ENCODE peak calls at places on chromosomes 5 and 9, in five cellular contexts. L is left lung, E is body of pancreas, S is A549, H is KBM-7. A is an unnamed sample.

GRCh38 chr5:171387970-171388815 is 544 bp downstream of the NPM1 start:
- DNase-seq in L (peak; percentile 84), E (peak; percentile 71), S (peak; percentile 53), H (peak; percentile 75), A (peak; percentile 52)

GRCh38 chr5:107864793-107865192 is 194.1 kb upstream of the EFNA5 start:
- DNase-seq in L (no peak), E (no peak), S (no peak), H (no peak), A (no peak)

GRCh38 chr9:120403543-120403856 is 176.5 kb downstream of the CDK5RAP2 start:
- DNase-seq in L (no peak), E (no peak), S (no peak), H (no peak), A (no peak)

GRCh38 chr9:127209220-127209619 is 55.4 kb upstream of the GARNL3 start:
- DNase-seq in L (no peak), E (no peak), S (no peak), H (no peak), A (no peak)

GRCh38 chr5:134088994-134089560 is 25.4 kb upstream of the TCF7 start:
- DNase-seq in L (no peak), E (no peak), S (no peak), H (no peak), A (no peak)

GRCh38 chr9:76302947-76303550 is 91.2 kb downstream of the RFK start:
- DNase-seq in L (no peak), E (peak; percentile 34), S (peak; percentile 48), H (peak; percentile 46), A (no peak)

GRCh38 chr5:2705861-2706260 is 45.6 kb downstream of the IRX2 start:
- DNase-seq in L (no peak), E (no peak), S (no peak), H (no peak), A (no peak)

GRCh38 chr9:112166176-112167140 is 8.6 kb downstream of the SUSD1 start:
- DNase-seq in L (no peak), E (peak; percentile 33), S (peak; percentile 51), H (no peak), A (no peak)

GRCh38 chr9:76912631-76913275 is 6.8 kb upstream of the PRUNE2 start:
- DNase-seq in L (no peak), E (no peak), S (no peak), H (peak; percentile 61), A (no peak)

GRCh38 chr5:99061711-99062110 is 132.9 kb upstream of the CHD1 start:
- DNase-seq in L (no peak), E (no peak), S (no peak), H (no peak), A (no peak)

GRCh38 chr5:161549106-161549505 is 2.6 kb upstream of the GABRB2 start:
- DNase-seq in L (no peak), E (no peak), S (no peak), H (no peak), A (no peak)

GRCh38 chr9:121558423-121558950 is 58.8 kb upstream of the GGTA1 start:
- DNase-seq in L (no peak), E (no peak), S (no peak), H (no peak), A (no peak)

GRCh38 chr9:133238851-133239532 is 29.9 kb upstream of the OBP2B start:
- DNase-seq in L (peak; percentile 76), E (peak; percentile 70), S (peak; percentile 96), H (peak; percentile 68), A (no peak)

GRCh38 chr5:120655828-120656435 is 191.8 kb downstream of the PRR16 start:
- DNase-seq in L (no peak), E (peak; percentile 24), S (peak; percentile 2), H (peak; percentile 57), A (no peak)

GRCh38 chr5:132526290-132526973 is 16.9 kb downstream of the IL5 start:
- DNase-seq in L (no peak), E (peak; percentile 55), S (peak; percentile 69), H (peak; percentile 83), A (peak; percentile 51)

GRCh38 chr9:82438581-82438980 is 450.0 kb downstream of the SPATA31D1 start:
- DNase-seq in L (no peak), E (no peak), S (no peak), H (no peak), A (no peak)

GRCh38 chr5:180213657-180214207 is 4.7 kb upstream of the RASGEF1C start:
- DNase-seq in L (no peak), E (no peak), S (no peak), H (no peak), A (no peak)

GRCh38 chr5:89313804-89314588 is 431.0 kb upstream of the MEF2C start:
- DNase-seq in L (no peak), E (no peak), S (no peak), H (peak; percentile 73), A (no peak)

GRCh38 chr9:37010180-37010579 is 23.9 kb downstream of the PAX5 start:
- DNase-seq in L (no peak), E (no peak), S (no peak), H (no peak), A (no peak)

GRCh38 chr5:54883374-54884194 is 101.8 kb downstream of the ESM1 start:
- DNase-seq in L (peak; percentile 51), E (peak; percentile 50), S (no peak), H (no peak), A (no peak)

GRCh38 chr9:111482656-111483418 is 1.3 kb downstream of the ECPAS start:
- DNase-seq in L (peak; percentile 80), E (peak; percentile 71), S (peak; percentile 65), H (peak; percentile 78), A (peak; percentile 77)

GRCh38 chr9:32709871-32710270 is 73.5 kb upstream of the TMEM215 start:
- DNase-seq in L (no peak), E (no peak), S (no peak), H (no peak), A (no peak)

GRCh38 chr5:20494706-20495105 is 506.7 kb upstream of the CDH18 start:
- DNase-seq in L (no peak), E (no peak), S (no peak), H (no peak), A (no peak)

GRCh38 chr9:124776952-124777645 is at the start of gene OLFML2A:
- DNase-seq in L (no peak), E (no peak), S (peak; percentile 58), H (peak; percentile 47), A (no peak)

GRCh38 chr5:140246378-140247122 is 56.4 kb downstream of the PFDN1 start:
- DNase-seq in L (no peak), E (no peak), S (no peak), H (no peak), A (peak; percentile 55)

GRCh38 chr5:60633336-60633735 is 66.6 kb downstream of the DEPDC1B start:
- DNase-seq in L (no peak), E (peak; percentile 72), S (no peak), H (no peak), A (no peak)

GRCh38 chr5:171365351-171365750 is 22.3 kb upstream of the NPM1 start:
- DNase-seq in L (no peak), E (no peak), S (peak; percentile 42), H (peak; percentile 16), A (no peak)

GRCh38 chr5:139734517-139734916 is 61.1 kb upstream of the PSD2 start:
- DNase-seq in L (no peak), E (no peak), S (no peak), H (no peak), A (no peak)

GRCh38 chr5:169219351-169219750 is 81.6 kb downstream of the SLIT3 start:
- DNase-seq in L (no peak), E (no peak), S (no peak), H (no peak), A (no peak)

GRCh38 chr9:95197692-95198271 is 119.7 kb downstream of the FANCC start:
- DNase-seq in L (no peak), E (peak; percentile 75), S (no peak), H (no peak), A (no peak)

GRCh38 chr9:21252727-21253547 is 13.1 kb upstream of the IFNA14 start:
- DNase-seq in L (peak; percentile 47), E (no peak), S (peak; percentile 40), H (peak; percentile 93), A (peak; percentile 9)

GRCh38 chr9:130137870-130138653 is 34.1 kb upstream of the NCS1 start:
- DNase-seq in L (peak; percentile 73), E (no peak), S (no peak), H (peak; percentile 45), A (no peak)

GRCh38 chr9:89701221-89701798 is 96.5 kb downstream of the GADD45G start:
- DNase-seq in L (no peak), E (no peak), S (no peak), H (no peak), A (no peak)

GRCh38 chr9:33111621-33112020 is 35.1 kb upstream of the SMU1 start:
- DNase-seq in L (no peak), E (no peak), S (no peak), H (no peak), A (no peak)

GRCh38 chr9:121294181-121294743 is 26.3 kb downstream of the GSN start:
- DNase-seq in L (peak; percentile 30), E (no peak), S (no peak), H (no peak), A (no peak)

GRCh38 chr9:133113928-133114351 is 7.1 kb downstream of the RALGDS start:
- DNase-seq in L (peak; percentile 39), E (peak; percentile 50), S (no peak), H (no peak), A (no peak)

GRCh38 chr9:83047839-83048775 is 14.8 kb downstream of the RASEF start:
- DNase-seq in L (peak; percentile 38), E (peak; percentile 87), S (peak; percentile 43), H (no peak), A (no peak)

GRCh38 chr9:79939819-79940218 is 368.1 kb downstream of the TLE4 start:
- DNase-seq in L (no peak), E (no peak), S (peak; percentile 1), H (no peak), A (no peak)

GRCh38 chr5:1417586-1418225 is 27.5 kb downstream of the SLC6A3 start:
- DNase-seq in L (peak; percentile 14), E (peak; percentile 7), S (no peak), H (no peak), A (no peak)

GRCh38 chr9:104911029-104911607 is 16.8 kb downstream of the ABCA1 start:
- DNase-seq in L (no peak), E (no peak), S (no peak), H (no peak), A (no peak)